ENCODE peak calls at places on chromosomes 2 and 18, in four cellular contexts. A, U, Q and S are unnamed samples.

GRCh38 chr2:18194161-18194560 is 315.7 kb downstream of the KCNS3 start:
- DNase-seq in A (no peak), U (no peak), Q (no peak), S (no peak)

GRCh38 chr2:70010222-70011111 is 49.0 kb upstream of the ASPRV1 start:
- DNase-seq in A (peak), U (no peak), Q (peak), S (no peak)

GRCh38 chr2:143934913-143935310 is 585.0 kb downstream of the ZEB2 start:
- DNase-seq in A (no peak), U (no peak), Q (no peak), S (no peak)

GRCh38 chr2:67572721-67573485 is 175.8 kb downstream of the ETAA1 start:
- DNase-seq in A (peak), U (no peak), Q (no peak), S (no peak)

GRCh38 chr2:133286326-133286922 is 281.8 kb downstream of the NCKAP5 start:
- DNase-seq in A (peak), U (no peak), Q (no peak), S (no peak)

GRCh38 chr2:37365669-37366068 is 21.2 kb downstream of the QPCT start:
- DNase-seq in A (peak), U (no peak), Q (no peak), S (no peak)

GRCh38 chr2:159290289-159290907 is 3.9 kb upstream of the WDSUB1 start:
- DNase-seq in A (peak), U (no peak), Q (no peak), S (no peak)

GRCh38 chr18:63225434-63225833 is 94.1 kb downstream of the BCL2 start:
- DNase-seq in A (no peak), U (no peak), Q (no peak), S (no peak)

GRCh38 chr2:100960688-100961087 is 41.4 kb upstream of the RPL31 start:
- DNase-seq in A (no peak), U (no peak), Q (no peak), S (no peak)

GRCh38 chr2:26911911-26912861 is 58.3 kb upstream of the MAPRE3 start:
- DNase-seq in A (no peak), U (no peak), Q (no peak), S (no peak)

GRCh38 chr2:158795110-158795924 is at the start of gene DAPL1:
- DNase-seq in A (peak), U (no peak), Q (no peak), S (no peak)

GRCh38 chr2:102801098-102801718 is 39.4 kb downstream of the TMEM182 start:
- DNase-seq in A (no peak), U (no peak), Q (no peak), S (no peak)

GRCh38 chr2:51813245-51813644 is 781.3 kb upstream of the NRXN1 start:
- DNase-seq in A (peak), U (no peak), Q (no peak), S (no peak)

GRCh38 chr18:72128649-72129048 is 415.5 kb downstream of the CBLN2 start:
- DNase-seq in A (no peak), U (no peak), Q (no peak), S (no peak)

GRCh38 chr2:26465266-26465925 is 12.5 kb downstream of the OTOF start:
- DNase-seq in A (no peak), U (no peak), Q (peak), S (peak)

GRCh38 chr2:1136071-1136470 is 185.4 kb downstream of the SNTG2 start:
- DNase-seq in A (no peak), U (no peak), Q (no peak), S (no peak)

GRCh38 chr18:54358495-54358793 is 738 bp downstream of the C18orf54 start:
- DNase-seq in A (peak), U (no peak), Q (no peak), S (no peak)

GRCh38 chr18:75139226-75139911 is 69.6 kb downstream of the PTGR3 start:
- DNase-seq in A (no peak), U (no peak), Q (no peak), S (no peak)

GRCh38 chr2:36407403-36407802 is 51.8 kb downstream of the CRIM1 start:
- DNase-seq in A (no peak), U (no peak), Q (no peak), S (no peak)

GRCh38 chr18:68725341-68725740 is 10.4 kb upstream of the TMX3 start:
- DNase-seq in A (no peak), U (no peak), Q (no peak), S (no peak)

GRCh38 chr2:113847144-113847543 is 42.7 kb upstream of the ACTR3 start:
- DNase-seq in A (peak), U (no peak), Q (no peak), S (no peak)

GRCh38 chr2:55862673-55863390 is 60.8 kb downstream of the EFEMP1 start:
- DNase-seq in A (peak), U (no peak), Q (no peak), S (no peak)

DNA sequence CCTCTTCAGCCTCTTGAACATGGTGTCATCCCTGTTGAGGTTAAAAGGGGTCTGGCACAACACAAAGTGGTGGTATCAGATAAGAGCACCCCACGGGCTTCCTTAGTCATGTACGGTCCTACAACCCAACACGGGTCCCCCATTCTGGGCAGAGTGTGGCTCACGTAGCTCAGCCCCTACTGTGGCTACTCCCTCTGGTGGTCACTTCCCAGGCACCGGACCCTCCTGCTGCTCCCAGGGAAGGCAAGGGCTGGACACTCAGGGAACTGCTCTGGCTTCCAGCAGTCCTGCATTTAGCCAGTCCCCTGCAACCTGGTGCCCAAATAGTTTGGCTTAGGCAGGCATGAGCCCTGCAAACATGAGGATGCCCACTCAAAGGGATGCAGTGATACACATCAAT is 58.6 kb downstream of the GALNT14 start:
- DNase-seq in A (no peak), U (no peak), Q (no peak), S (no peak)
- TF ChIP-seq CTCF in A (peak), U (no peak), Q (no peak), S (peak)

GRCh38 chr2:44392338-44392943 is 30.7 kb downstream of the CAMKMT start:
- DNase-seq in A (peak), U (no peak), Q (no peak), S (no peak)
- TF ChIP-seq CTCF in A (peak), U (peak), Q (peak), S (peak)

GRCh38 chr2:202635441-202636296 is 900 bp downstream of the FAM117B start:
- DNase-seq in A (peak), U (peak), Q (peak), S (no peak)
- TF ChIP-seq CTCF in A (no peak), U (no peak), Q (no peak), S (peak)

GRCh38 chr2:59314367-59314766 is 1073.2 kb upstream of the FANCL start:
- DNase-seq in A (no peak), U (no peak), Q (no peak), S (no peak)

GRCh38 chr2:59308108-59308507 is 1067.0 kb upstream of the FANCL start:
- DNase-seq in A (no peak), U (no peak), Q (no peak), S (no peak)

GRCh38 chr2:59312022-59312421 is 1070.9 kb upstream of the FANCL start:
- DNase-seq in A (no peak), U (no peak), Q (no peak), S (no peak)

GRCh38 chr2:59312967-59313943 is 1072.1 kb upstream of the FANCL start:
- DNase-seq in A (no peak), U (no peak), Q (no peak), S (no peak)
- TF ChIP-seq CTCF in A (no peak), U (no peak), Q (no peak), S (no peak)

GRCh38 chr2:232924433-232924832 is 54.4 kb downstream of the SNORC start:
- DNase-seq in A (no peak), U (no peak), Q (no peak), S (no peak)

GRCh38 chr2:232927041-232927792 is 57.2 kb downstream of the SNORC start:
- DNase-seq in A (no peak), U (no peak), Q (no peak), S (no peak)

GRCh38 chr2:232925769-232926163 is 55.7 kb downstream of the SNORC start:
- DNase-seq in A (no peak), U (no peak), Q (no peak), S (no peak)

GRCh38 chr2:232926448-232927040 is 56.5 kb downstream of the SNORC start:
- DNase-seq in A (no peak), U (no peak), Q (no peak), S (no peak)

DNA sequence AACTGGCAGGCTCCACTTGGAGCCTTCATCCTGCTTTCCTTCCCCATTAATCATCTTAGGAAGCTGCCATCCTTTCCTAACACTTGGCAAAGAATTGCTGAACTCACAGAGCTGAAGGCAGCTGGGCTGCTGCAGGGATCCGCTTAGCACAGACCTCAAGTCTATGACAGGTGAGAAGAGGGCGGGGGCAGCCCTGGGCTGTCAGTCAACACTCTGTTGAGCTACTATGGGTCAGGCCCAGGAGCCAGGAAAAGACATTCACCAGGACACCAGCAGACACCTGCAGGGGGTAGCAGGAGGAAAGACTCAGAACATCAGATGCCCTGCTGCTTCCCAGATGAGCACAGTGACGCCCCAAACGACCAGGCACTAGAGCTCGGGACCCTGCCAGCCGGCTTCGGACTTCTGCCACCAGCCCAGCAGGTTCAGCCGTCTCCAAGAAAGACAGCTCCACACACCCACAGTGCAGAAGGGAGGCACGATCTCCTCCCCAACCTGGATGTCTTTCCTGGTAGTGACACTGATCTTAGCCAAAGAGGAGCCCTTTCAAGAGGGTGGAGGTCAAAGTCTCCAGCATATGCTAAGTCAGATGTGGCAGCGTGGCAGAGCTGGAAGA is 55.2 kb downstream of the SNORC start:
- DNase-seq in A (no peak), U (no peak), Q (peak), S (no peak)
- TF ChIP-seq CTCF in A (no peak), U (no peak), Q (no peak), S (no peak)

GRCh38 chr2:35035883-35036282 is 1319.7 kb upstream of the CRIM1 start:
- DNase-seq in A (peak), U (no peak), Q (no peak), S (no peak)
- TF ChIP-seq CTCF in A (peak), U (peak), Q (no peak), S (peak)

DNA sequence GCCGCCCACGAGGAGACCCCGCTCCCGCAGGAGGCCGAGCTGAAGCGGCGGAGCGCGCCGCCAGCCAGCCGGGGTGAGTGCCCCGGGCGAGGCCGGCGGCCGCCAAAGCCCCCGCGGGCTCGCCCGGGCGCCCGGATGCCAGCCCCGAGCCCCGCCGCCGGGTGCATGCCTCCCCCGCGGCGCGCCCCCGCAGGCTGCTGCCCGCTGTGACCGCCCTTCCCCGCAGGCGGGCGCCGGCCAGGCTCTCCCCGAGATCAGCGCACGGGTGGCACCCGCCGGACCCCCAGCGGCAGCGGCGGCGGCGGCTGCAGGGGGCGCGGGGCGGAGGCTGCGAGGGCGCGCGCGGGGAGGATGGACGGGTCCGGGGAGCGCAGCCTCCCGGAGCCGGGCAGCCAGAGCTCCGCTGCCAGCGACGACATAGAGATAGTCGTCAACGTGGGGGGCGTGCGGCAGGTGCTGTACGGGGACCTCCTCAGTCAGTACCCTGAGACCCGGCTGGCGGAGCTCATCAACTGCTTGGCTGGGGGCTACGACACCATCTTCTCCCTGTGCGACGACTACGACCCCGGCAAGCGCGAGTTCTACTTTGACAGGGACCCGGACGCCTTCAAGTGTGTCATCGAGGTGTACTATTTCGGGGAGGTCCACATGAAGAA is 470 bp downstream of the KCNF1 start:
- DNase-seq in A (no peak), U (no peak), Q (peak), S (peak)
- TF ChIP-seq CTCF in A (no peak), U (no peak), Q (no peak), S (no peak)

GRCh38 chr2:219560037-219560892 is 11.1 kb downstream of the OBSL1 start:
- DNase-seq in A (no peak), U (no peak), Q (peak), S (no peak)
- TF ChIP-seq CTCF in A (peak), U (peak), Q (peak), S (peak)

DNA sequence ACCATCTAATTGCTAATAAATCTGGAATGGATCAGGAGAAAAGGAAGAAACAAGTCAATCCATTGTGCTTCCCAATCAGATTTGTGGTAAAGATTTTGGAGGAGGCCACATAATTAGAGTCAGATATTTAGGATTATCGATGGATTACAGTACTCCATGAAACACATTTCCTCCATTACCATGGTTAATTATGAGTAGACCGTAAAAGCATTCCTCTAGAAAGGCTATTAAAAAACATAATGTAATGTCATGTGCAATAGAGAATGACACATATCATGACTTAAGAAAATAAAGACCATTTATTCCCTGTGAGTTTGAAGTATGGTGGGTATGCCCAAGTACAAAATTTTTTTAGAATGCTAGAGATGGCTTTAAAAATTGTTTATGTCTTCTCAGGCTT is 96.1 kb downstream of the ITGA4 start:
- DNase-seq in A (no peak), U (no peak), Q (no peak), S (no peak)
- TF ChIP-seq CTCF in A (no peak), U (no peak), Q (no peak), S (no peak)

GRCh38 chr2:24580561-24580960 is 89.5 kb downstream of the NCOA1 start:
- DNase-seq in A (no peak), U (no peak), Q (no peak), S (no peak)

GRCh38 chr2:24576617-24577016 is 85.6 kb downstream of the NCOA1 start:
- DNase-seq in A (no peak), U (no peak), Q (no peak), S (no peak)

GRCh38 chr2:24576146-24576545 is 85.1 kb downstream of the NCOA1 start:
- DNase-seq in A (no peak), U (no peak), Q (no peak), S (no peak)

GRCh38 chr2:24579053-24579803 is 88.2 kb downstream of the NCOA1 start:
- DNase-seq in A (no peak), U (no peak), Q (no peak), S (no peak)

DNA sequence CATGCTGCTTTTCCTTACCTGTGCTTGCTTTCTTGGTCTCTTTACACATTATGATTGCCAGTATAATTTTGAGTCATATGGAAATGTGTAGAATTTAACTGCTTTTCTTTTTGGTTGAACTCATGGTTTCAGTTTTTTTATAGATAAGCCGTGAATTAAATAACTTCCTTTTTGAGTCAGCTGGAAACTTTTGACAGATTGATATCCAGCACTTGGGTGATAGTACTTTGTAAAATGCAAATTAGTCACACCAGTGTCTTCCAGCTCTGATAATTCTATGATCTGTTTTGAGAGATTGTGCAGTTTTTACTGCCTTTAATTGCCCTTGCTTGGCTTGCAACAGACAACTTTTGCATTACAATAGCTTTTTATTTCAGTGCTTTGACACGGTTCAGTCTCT is 86.4 kb downstream of the NCOA1 start:
- DNase-seq in A (no peak), U (no peak), Q (no peak), S (no peak)
- TF ChIP-seq CTCF in A (no peak), U (no peak), Q (no peak), S (no peak)